ENCODE peak calls at places on chromosomes 13 and 19, in four cellular contexts. L is prostate gland, N is ovary, P is upper lobe of left lung. T is an unnamed sample.

GRCh38 chr19:42121666-42122069 is 10.6 kb downstream of the POU2F2 start:
- DNase-seq in L (no peak), N (no peak), P (peak; percentile 70), T (peak; percentile 98)

GRCh38 chr13:19672990-19673389 is 39.5 kb downstream of the MPHOSPH8 start:
- DNase-seq in L (no peak), N (no peak), P (no peak), T (no peak)

GRCh38 chr19:13764821-13765394 is 586 bp downstream of the MRI1 start:
- DNase-seq in L (no peak), N (no peak), P (peak; percentile 31), T (no peak)

GRCh38 chr13:101475536-101475935 is 23.1 kb downstream of the ITGBL1 start:
- DNase-seq in L (no peak), N (no peak), P (no peak), T (no peak)

GRCh38 chr13:97179501-97179900 is 42.6 kb upstream of the MBNL2 start:
- DNase-seq in L (no peak), N (no peak), P (no peak), T (no peak)

GRCh38 chr13:106533101-106533939 is 2.1 kb downstream of the EFNB2 start:
- DNase-seq in L (peak; percentile 78), N (peak; percentile 76), P (peak; percentile 86), T (peak; percentile 91)

GRCh38 chr19:934865-935422 is 9.1 kb downstream of the ARID3A start:
- DNase-seq in L (peak; percentile 94), N (peak; percentile 80), P (peak; percentile 95), T (no peak)

GRCh38 chr13:29140277-29140676 is 320.1 kb downstream of the MTUS2 start:
- DNase-seq in L (no peak), N (no peak), P (no peak), T (no peak)

GRCh38 chr19:2627855-2628254 is 74.6 kb downstream of the GNG7 start:
- DNase-seq in L (no peak), N (no peak), P (no peak), T (no peak)

GRCh38 chr19:28793391-28794168 is 419.4 kb downstream of the UQCRFS1 start:
- DNase-seq in L (no peak), N (no peak), P (no peak), T (no peak)

GRCh38 chr13:51453308-51453958 is 597 bp upstream of the INTS6 start:
- DNase-seq in L (peak; percentile 78), N (peak; percentile 82), P (no peak), T (peak; percentile 40)

GRCh38 chr19:932647-933552 is 7.1 kb downstream of the ARID3A start:
- DNase-seq in L (no peak), N (peak; percentile 86), P (peak; percentile 54), T (peak; percentile 98)

GRCh38 chr19:9818734-9819589 is at the start of gene FBXL12:
- DNase-seq in L (peak; percentile 100), N (peak; percentile 100), P (peak; percentile 100), T (peak; percentile 86)

GRCh38 chr19:55358943-55359908 is 3.8 kb downstream of the GARIN5B start:
- DNase-seq in L (no peak), N (no peak), P (no peak), T (no peak)

GRCh38 chr19:15292847-15293582 is 39.3 kb downstream of the BRD4 start:
- DNase-seq in L (no peak), N (no peak), P (no peak), T (no peak)

GRCh38 chr13:113972451-113973217 is 1.2 kb downstream of the C13orf46 start:
- DNase-seq in L (no peak), N (no peak), P (no peak), T (no peak)

GRCh38 chr13:47480121-47480520 is 521.0 kb downstream of the SUCLA2 start:
- DNase-seq in L (no peak), N (no peak), P (no peak), T (peak; percentile 4)

GRCh38 chr19:43781630-43782310 is 997 bp upstream of the KCNN4 start:
- DNase-seq in L (no peak), N (no peak), P (no peak), T (no peak)

GRCh38 chr13:92716749-92717148 is 509.9 kb upstream of the GPC6 start:
- DNase-seq in L (no peak), N (no peak), P (no peak), T (no peak)

GRCh38 chr19:55257461-55258411 is 1.1 kb downstream of the PPP6R1 start:
- DNase-seq in L (no peak), N (no peak), P (no peak), T (peak; percentile 66)

GRCh38 chr19:32397736-32398135 is 7.8 kb upstream of the DPY19L3 start:
- DNase-seq in L (no peak), N (no peak), P (no peak), T (peak; percentile 49)

GRCh38 chr13:24900507-24900906 is 136.5 kb downstream of the RNF17 start:
- DNase-seq in L (no peak), N (no peak), P (no peak), T (no peak)

GRCh38 chr13:111897846-111898215 is 169.1 kb upstream of the SOX1 start:
- DNase-seq in L (no peak), N (no peak), P (no peak), T (no peak)

GRCh38 chr19:38838208-38838985 is 6.8 kb upstream of the ECH1 start:
- DNase-seq in L (no peak), N (no peak), P (peak; percentile 41), T (no peak)

GRCh38 chr13:32989331-32989730 is 26.9 kb upstream of the KL start:
- DNase-seq in L (no peak), N (no peak), P (no peak), T (no peak)

GRCh38 chr19:3024870-3025515 is 4.1 kb downstream of the TLE2 start:
- DNase-seq in L (no peak), N (no peak), P (no peak), T (no peak)

GRCh38 chr19:17654993-17655392 is 33.2 kb downstream of the UNC13A start:
- DNase-seq in L (no peak), N (no peak), P (no peak), T (peak; percentile 81)

GRCh38 chr13:30804474-30804873 is 69.1 kb downstream of the ALOX5AP start:
- DNase-seq in L (no peak), N (no peak), P (no peak), T (no peak)

GRCh38 chr13:39811051-39811450 is 155.6 kb downstream of the COG6 start:
- DNase-seq in L (no peak), N (no peak), P (peak; percentile 39), T (no peak)

GRCh38 chr13:35987572-35988513 is 143.3 kb downstream of the DCLK1 start:
- DNase-seq in L (no peak), N (no peak), P (peak; percentile 83), T (no peak)
- TF ChIP-seq POLR2A in L (no peak), N (no peak), P (no peak), T (no peak)

GRCh38 chr19:5141278-5141925 is 172.5 kb downstream of the KDM4B start:
- DNase-seq in L (no peak), N (no peak), P (no peak), T (no peak)

GRCh38 chr19:5142725-5143097 is 173.8 kb downstream of the KDM4B start:
- DNase-seq in L (no peak), N (no peak), P (no peak), T (no peak)

GRCh38 chr19:5144545-5145179 is 175.7 kb downstream of the KDM4B start:
- DNase-seq in L (no peak), N (peak; percentile 17), P (no peak), T (no peak)

GRCh38 chr19:5143471-5144411 is 174.8 kb downstream of the KDM4B start:
- DNase-seq in L (no peak), N (peak; percentile 15), P (no peak), T (no peak)

DNA sequence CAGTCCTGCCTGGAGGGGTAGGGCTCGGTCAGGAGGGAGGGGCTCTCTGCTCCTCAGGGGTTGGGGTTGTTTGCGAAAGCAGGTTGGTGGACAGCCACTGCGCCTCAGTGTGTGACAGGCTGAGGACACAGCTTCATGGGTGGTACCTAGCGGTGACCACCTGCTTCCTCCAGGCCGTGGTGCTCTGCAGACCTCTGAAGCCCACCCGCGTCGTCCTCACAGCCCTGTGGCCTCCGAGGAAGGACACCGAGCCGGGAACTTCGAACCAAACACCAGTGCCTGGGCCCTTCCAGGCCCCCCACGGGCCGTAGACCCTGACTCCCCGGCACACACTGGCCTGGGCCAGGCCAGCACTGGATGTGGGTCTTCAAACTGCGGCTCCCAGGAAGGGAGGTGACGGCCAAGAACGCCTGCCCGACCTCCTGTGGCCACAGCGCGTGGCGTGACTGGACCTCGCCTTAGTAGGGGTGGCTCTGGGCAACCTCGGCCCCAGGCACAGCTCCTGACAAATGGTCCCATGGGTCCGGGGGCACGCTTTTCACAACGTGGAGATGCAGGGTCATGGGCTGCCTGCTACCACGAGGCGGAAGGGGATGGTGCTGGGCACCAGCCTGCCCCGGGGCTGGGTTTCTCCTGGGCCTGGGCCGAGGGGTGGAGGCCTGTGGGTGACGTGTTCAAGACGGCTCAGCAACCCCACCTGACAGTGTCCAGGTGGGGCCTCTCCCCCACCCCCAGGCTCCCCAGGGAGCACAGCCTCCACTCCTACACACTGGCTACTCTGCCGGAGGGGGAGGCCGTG is 173.2 kb downstream of the KDM4B start:
- DNase-seq in L (no peak), N (no peak), P (no peak), T (no peak)
- TF ChIP-seq POLR2A in L (no peak), N (no peak), P (no peak), T (no peak)

DNA sequence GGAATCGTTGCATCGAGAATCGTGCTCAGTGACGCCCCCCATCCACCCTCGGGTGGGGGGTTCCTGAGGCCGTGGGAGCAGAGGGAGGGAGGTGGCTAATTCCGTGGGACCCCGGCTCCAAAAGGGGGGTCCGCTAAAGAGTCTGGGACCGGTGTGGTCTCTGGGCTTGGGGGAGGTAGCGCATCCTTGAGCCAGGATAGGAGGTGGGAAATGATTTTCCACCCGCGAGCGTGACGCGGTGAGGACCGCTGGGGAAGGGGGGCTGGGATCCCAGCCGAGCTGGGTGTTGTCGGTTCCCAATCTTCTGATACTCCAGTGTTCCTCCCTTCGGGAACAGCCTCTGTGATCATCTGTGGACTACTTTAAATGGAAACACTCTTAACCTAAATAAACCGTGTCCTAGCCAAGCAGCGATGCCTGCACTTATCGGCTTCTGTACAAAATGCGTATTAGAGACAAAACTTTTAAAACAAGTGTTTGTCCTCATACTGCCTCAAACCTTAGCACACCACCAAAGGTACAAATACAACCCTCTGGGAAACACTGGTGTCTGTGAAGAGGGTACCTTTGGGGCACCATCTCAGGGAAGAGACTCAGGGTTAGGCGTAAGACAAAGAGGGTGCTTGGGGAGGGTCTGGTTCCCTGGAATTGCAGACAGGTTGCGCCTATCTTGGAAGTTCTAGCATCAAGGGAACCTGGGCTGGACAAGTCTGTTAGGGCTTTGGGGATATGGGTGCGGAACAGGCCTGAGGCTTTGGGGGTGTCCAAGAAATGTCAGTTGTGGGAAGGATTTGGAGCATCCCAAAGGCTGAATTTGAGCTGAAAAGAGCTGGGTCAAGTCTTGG is 16.0 kb downstream of the KCNC3 start:
- DNase-seq in L (no peak), N (no peak), P (no peak), T (no peak)
- TF ChIP-seq POLR2A in L (no peak), N (no peak), P (no peak), T (no peak)

DNA sequence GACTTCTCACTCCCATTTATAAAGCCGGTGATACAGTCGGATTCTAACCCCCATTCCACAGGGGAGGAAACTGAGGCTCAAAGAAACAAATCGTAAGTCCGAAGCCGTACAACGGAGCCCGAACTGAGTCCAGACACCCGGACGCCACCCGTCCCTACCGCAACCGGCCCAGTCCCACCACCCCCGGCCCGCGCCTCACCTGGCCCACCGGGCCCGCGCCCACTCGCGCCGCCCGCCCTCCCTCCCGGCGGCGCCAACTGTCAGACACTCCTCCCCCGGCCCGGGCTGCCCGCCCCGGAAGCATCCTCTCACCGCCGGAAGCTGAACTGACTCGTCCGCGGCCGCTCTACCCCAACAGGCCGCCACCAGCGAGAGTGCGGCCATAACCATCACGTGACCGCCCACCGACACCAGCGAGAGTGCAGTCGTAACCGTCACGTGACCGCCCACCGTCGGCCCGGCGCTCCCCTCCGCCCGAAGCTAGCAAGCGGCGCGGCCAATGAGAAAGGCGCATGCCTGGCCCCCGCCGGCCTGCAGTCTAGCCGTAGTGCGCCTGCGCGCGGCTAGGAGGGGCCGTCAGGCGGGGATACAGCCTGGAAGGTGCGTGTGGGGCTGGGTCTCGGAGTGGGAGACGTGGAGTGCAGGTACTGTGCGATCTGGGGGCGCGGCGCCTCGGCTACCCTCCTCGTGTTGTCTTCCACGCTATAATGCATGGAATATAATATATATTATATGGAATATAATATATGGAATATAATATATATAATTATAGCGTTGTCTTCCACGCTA is at the start of the genes C19orf47 and PLD3:
- DNase-seq in L (peak; percentile 100), N (peak; percentile 99), P (peak; percentile 100), T (peak; percentile 100)
- TF ChIP-seq POLR2A in L (peak; percentile 94), N (peak; percentile 86), P (no peak), T (peak; percentile 95)

T was measured in H54.